ENCODE peak calls at places on chromosomes 5 and 9, in ten cellular contexts. W is Panc1; P is NCI-H2107; L is NCI-H1105 treated with DMSO at 0.1 percent for 48 hours; T is stimulated activated CD4-positive, alpha-beta T cell treated with anti-CD3 and anti-CD28 coated beads, Interleukin-2, amount 100 ng/mL, for 48 hours; Z is RCC 7860; M is neural crest cell; A is memory B cell; K is NCI-H2171 treated with DMSO at 0.1 percent for 48 hours; X is GM20000. B is an unnamed sample.

GRCh38 chr5:61706751-61707150 is 374.7 kb downstream of the ZSWIM6 start:
- DNase-seq in M (no peak), P (no peak), X (no peak), W (no peak), Z (no peak), A (no peak), L (no peak), T (no peak), K (no peak), B (no peak)

GRCh38 chr9:114235113-114235589 is 79.8 kb downstream of the COL27A1 start:
- DNase-seq in K (peak), T (no peak), M (no peak), Z (no peak), A (no peak), P (no peak), W (no peak), L (no peak), X (no peak), B (no peak)

GRCh38 chr5:132086277-132086794 is 12.7 kb downstream of the CSF2 start:
- DNase-seq in L (no peak), K (peak), T (no peak), X (no peak), P (no peak), Z (peak), M (no peak), W (no peak), A (no peak), B (no peak)

GRCh38 chr5:33074548-33074947 is 363.4 kb downstream of the NPR3 start:
- DNase-seq in X (no peak), T (no peak), W (no peak), A (no peak), Z (no peak), M (no peak), K (no peak), L (no peak), P (no peak), B (no peak)

GRCh38 chr9:110769667-110770066 is 101.1 kb downstream of the MUSK start:
- DNase-seq in L (no peak), Z (no peak), P (no peak), A (no peak), K (no peak), M (no peak), X (no peak), T (no peak), W (no peak), B (no peak)

GRCh38 chr9:33750839-33751339 is 44.5 kb upstream of the PRSS3 start:
- DNase-seq in A (no peak), T (no peak), Z (no peak), X (no peak), P (no peak), W (no peak), K (no peak), L (no peak), M (no peak), B (no peak)

GRCh38 chr9:133120343-133121199 is 469 bp downstream of the RALGDS start:
- DNase-seq in Z (no peak), T (no peak), X (no peak), P (no peak), L (peak), M (no peak), A (no peak), W (no peak), K (peak), B (peak)

GRCh38 chr5:170745481-170746061 is 38.0 kb upstream of the GABRP start:
- DNase-seq in L (no peak), Z (no peak), W (no peak), T (no peak), M (peak), A (no peak), X (no peak), K (no peak), P (no peak), B (no peak)

GRCh38 chr9:136016882-136017812 is 56.0 kb upstream of the UBAC1 start:
- DNase-seq in L (no peak), Z (no peak), M (no peak), T (no peak), X (no peak), W (no peak), P (no peak), K (no peak), A (no peak), B (no peak)

GRCh38 chr5:150559701-150560100 is 51.8 kb downstream of the NDST1 start:
- DNase-seq in K (no peak), M (no peak), W (no peak), X (no peak), A (no peak), Z (peak), P (no peak), L (no peak), T (no peak), B (no peak)

GRCh38 chr5:159732220-159732619 is 184.1 kb upstream of the ADRA1B start:
- DNase-seq in P (no peak), T (no peak), A (no peak), K (no peak), X (no peak), Z (no peak), L (no peak), M (no peak), W (no peak), B (no peak)

GRCh38 chr5:163366757-163367156 is 70.6 kb upstream of the CCNG1 start:
- DNase-seq in K (no peak), W (no peak), L (no peak), M (no peak), A (no peak), Z (no peak), P (no peak), X (no peak), T (no peak), B (no peak)